ENCODE peak calls at places on chromosomes 11 and 22, in six cellular contexts. A is NCI-H226; F is HL-60; S is activated naive CD8-positive, alpha-beta T cell treated with anti-CD3 and anti-CD28 coated beads for 36 hours; G is T-helper 2 cell; R is CD8-positive, alpha-beta T cell. Z is an unnamed sample.

GRCh38 chr11:77457340-77457739 is 16.6 kb downstream of the PAK1 start:
- DNase-seq in A (no peak), F (no peak), S (no peak), G (no peak), R (no peak), Z (no peak)

GRCh38 chr22:50018608-50019291 is 6.2 kb upstream of the IL17REL start:
- DNase-seq in A (no peak), F (no peak), S (peak; percentile 46), G (no peak), R (no peak), Z (no peak)

GRCh38 chr22:49215840-49216239 is 611.8 kb downstream of the BRD1 start:
- DNase-seq in A (no peak), F (no peak), S (no peak), G (no peak), R (no peak), Z (no peak)

GRCh38 chr11:124108158-124108557 is 7.1 kb upstream of the VWA5A start:
- DNase-seq in A (no peak), F (peak; percentile 4), S (no peak), G (no peak), R (no peak), Z (no peak)

GRCh38 chr22:48251629-48252028 is 1489.2 kb downstream of the TBC1D22A start:
- DNase-seq in A (no peak), F (no peak), S (no peak), G (no peak), R (no peak), Z (no peak)

GRCh38 chr22:38572065-38572464 is 2.1 kb upstream of the DMC1 start:
- DNase-seq in A (no peak), F (no peak), S (peak; percentile 22), G (no peak), R (no peak), Z (no peak)

GRCh38 chr11:8032122-8032521 is 45.0 kb downstream of the EIF3F start:
- DNase-seq in A (no peak), F (no peak), S (no peak), G (no peak), R (no peak), Z (no peak)

GRCh38 chr11:121376135-121376534 is 76.0 kb upstream of the SORL1 start:
- DNase-seq in A (no peak), F (no peak), S (no peak), G (no peak), R (no peak), Z (no peak)

GRCh38 chr11:34339149-34340064 is 18.4 kb downstream of the ABTB2 start:
- DNase-seq in A (no peak), F (peak; percentile 16), S (no peak), G (no peak), R (no peak), Z (no peak)

GRCh38 chr22:46007003-46007847 is 30.3 kb upstream of the WNT7B start:
- DNase-seq in A (peak; percentile 75), F (peak; percentile 82), S (peak; percentile 38), G (no peak), R (no peak), Z (no peak)

GRCh38 chr11:65355013-65355775 is 643 bp downstream of the TIGD3 start:
- DNase-seq in A (no peak), F (peak; percentile 53), S (peak; percentile 45), G (peak; percentile 67), R (peak; percentile 31), Z (peak; percentile 41)

GRCh38 chr11:8011981-8012444 is 24.9 kb downstream of the EIF3F start:
- DNase-seq in A (peak; percentile 91), F (no peak), S (no peak), G (no peak), R (no peak), Z (no peak)

GRCh38 chr11:120137611-120138521 is at the start of gene TRIM29:
- DNase-seq in A (no peak), F (no peak), S (no peak), G (no peak), R (no peak), Z (no peak)

GRCh38 chr11:27485930-27486773 is 13.6 kb upstream of the LGR4 start:
- DNase-seq in A (peak; percentile 22), F (no peak), S (no peak), G (no peak), R (no peak), Z (peak; percentile 9)

GRCh38 chr11:126637800-126638175 is 282.3 kb downstream of the ST3GAL4 start:
- DNase-seq in A (peak; percentile 66), F (no peak), S (no peak), G (no peak), R (no peak), Z (no peak)

GRCh38 chr11:73288197-73288872 is 16.2 kb downstream of the P2RY6 start:
- DNase-seq in A (no peak), F (peak; percentile 29), S (no peak), G (no peak), R (no peak), Z (no peak)

GRCh38 chr11:20762112-20762511 is 92.7 kb downstream of the NELL1 start:
- DNase-seq in A (no peak), F (no peak), S (no peak), G (no peak), R (no peak), Z (no peak)

GRCh38 chr11:100515087-100515486 is 172.0 kb upstream of the ARHGAP42 start:
- DNase-seq in A (peak; percentile 88), F (no peak), S (no peak), G (no peak), R (no peak), Z (no peak)

GRCh38 chr11:117000039-117000740 is 98.0 kb downstream of the SIK3 start:
- DNase-seq in A (no peak), F (peak; percentile 76), S (no peak), G (no peak), R (no peak), Z (no peak)

GRCh38 chr11:17876827-17877226 is 136.0 kb downstream of the SERGEF start:
- DNase-seq in A (no peak), F (no peak), S (no peak), G (no peak), R (no peak), Z (no peak)

GRCh38 chr22:30372915-30373314 is 14.3 kb downstream of the RNF215 start:
- DNase-seq in A (no peak), F (peak; percentile 74), S (no peak), G (no peak), R (no peak), Z (no peak)

GRCh38 chr11:6667733-6668374 is 12.2 kb upstream of the DCHS1 start:
- DNase-seq in A (no peak), F (no peak), S (no peak), G (peak; percentile 7), R (peak; percentile 16), Z (no peak)

GRCh38 chr11:10197091-10197490 is 96.9 kb downstream of the SBF2 start:
- DNase-seq in A (no peak), F (no peak), S (no peak), G (no peak), R (no peak), Z (no peak)

GRCh38 chr11:69380921-69381581 is 87.1 kb downstream of the MYEOV start:
- DNase-seq in A (no peak), F (no peak), S (no peak), G (no peak), R (no peak), Z (no peak)

GRCh38 chr11:7632211-7632610 is 41.1 kb downstream of the CYB5R2 start:
- DNase-seq in A (no peak), F (no peak), S (no peak), G (no peak), R (no peak), Z (no peak)

GRCh38 chr11:74696932-74697687 is 34.1 kb downstream of the CHRDL2 start:
- DNase-seq in A (peak; percentile 92), F (no peak), S (no peak), G (no peak), R (no peak), Z (no peak)

GRCh38 chr11:13016415-13016814 is 7.3 kb downstream of the RASSF10 start:
- DNase-seq in A (no peak), F (no peak), S (no peak), G (no peak), R (no peak), Z (no peak)

GRCh38 chr22:28802595-28803087 is 2.3 kb upstream of the XBP1 start:
- DNase-seq in A (no peak), F (no peak), S (no peak), G (no peak), R (no peak), Z (no peak)

GRCh38 chr11:20156876-20157613 is 3.2 kb downstream of the DBX1 start:
- DNase-seq in A (no peak), F (no peak), S (peak; percentile 34), G (peak; percentile 31), R (peak; percentile 15), Z (peak; percentile 43)

GRCh38 chr11:61384271-61385242 is 7.8 kb upstream of the TMEM216 start:
- DNase-seq in A (no peak), F (no peak), S (no peak), G (no peak), R (no peak), Z (no peak)

GRCh38 chr11:70169632-70170031 is 33.5 kb upstream of the FADD start:
- DNase-seq in A (no peak), F (no peak), S (no peak), G (no peak), R (no peak), Z (no peak)

GRCh38 chr11:65927904-65928397 is 8.7 kb downstream of the DRAP1 start:
- DNase-seq in A (no peak), F (no peak), S (peak; percentile 76), G (peak; percentile 61), R (peak; percentile 70), Z (peak; percentile 72)

GRCh38 chr22:48753381-48753730 is 1074.3 kb downstream of the BRD1 start:
- DNase-seq in A (no peak), F (no peak), S (no peak), G (no peak), R (no peak), Z (no peak)

GRCh38 chr11:129375731-129376657 is at the start of gene BARX2:
- DNase-seq in A (peak; percentile 67), F (no peak), S (peak; percentile 21), G (no peak), R (no peak), Z (no peak)

GRCh38 chr11:70314730-70315129 is 44.2 kb downstream of the PPFIA1 start:
- DNase-seq in A (no peak), F (peak; percentile 81), S (no peak), G (no peak), R (no peak), Z (no peak)

GRCh38 chr11:106063009-106063408 is 14.1 kb downstream of the KBTBD3 start:
- DNase-seq in A (no peak), F (no peak), S (no peak), G (no peak), R (no peak), Z (no peak)

GRCh38 chr22:46444390-46444854 is 93.0 kb downstream of the CELSR1 start:
- DNase-seq in A (no peak), F (no peak), S (no peak), G (no peak), R (no peak), Z (no peak)

GRCh38 chr11:70270877-70271634 is 566 bp downstream of the PPFIA1 start:
- DNase-seq in A (peak; percentile 37), F (no peak), S (peak; percentile 62), G (peak; percentile 47), R (peak; percentile 20), Z (peak; percentile 19)

GRCh38 chr11:19409307-19409706 is 168.6 kb upstream of the E2F8 start:
- DNase-seq in A (no peak), F (no peak), S (no peak), G (no peak), R (no peak), Z (no peak)

GRCh38 chr11:65491614-65492386 is 7.0 kb upstream of the MALAT1 start:
- DNase-seq in A (peak; percentile 93), F (peak; percentile 67), S (no peak), G (no peak), R (no peak), Z (no peak)